ENCODE peak calls at places on chromosomes 4 and X, in seven cellular contexts. F, M, G, I, E, D and J are unnamed samples. For H3K9me3, the result is how much of the 10 kb centered on the place peaks cover.

GRCh38 chr4:95118507-95118906 is 360.8 kb downstream of the BMPR1B start:
- DNase-seq in F (no peak), M (no peak), G (no peak), I (no peak), E (no peak), D (peak), J (no peak)

GRCh38 chr4:89298788-89299152 is 8.8 kb downstream of the GPRIN3 start:
- DNase-seq in F (peak), M (no peak), G (no peak), I (no peak), E (no peak), D (no peak), J (no peak)

GRCh38 chr4:151142758-151143157 is 43.3 kb downstream of the RPS3A start:
- DNase-seq in F (no peak), M (no peak), G (no peak), I (no peak), E (no peak), D (no peak), J (no peak)

GRCh38 chrX:22313757-22314156 is 41.0 kb downstream of the CBLL2 start:
- DNase-seq in F (no peak), M (no peak), G (no peak), I (no peak), E (no peak), D (no peak), J (no peak)

GRCh38 chr4:130293692-130294091 is 1197.7 kb downstream of the C4orf33 start:
- DNase-seq in F (no peak), M (no peak), G (no peak), I (no peak), E (no peak), D (no peak), J (no peak)

GRCh38 chrX:17414839-17415238 is 39.8 kb downstream of the NHS start:
- DNase-seq in F (no peak), M (no peak), G (no peak), I (peak), E (no peak), D (peak), J (no peak)

GRCh38 chr4:5381981-5382441 is 326.3 kb downstream of the EVC2 start:
- DNase-seq in F (peak), M (no peak), G (peak), I (no peak), E (no peak), D (no peak), J (no peak)

GRCh38 chr4:150976478-150977118 is 38.5 kb downstream of the LRBA start:
- DNase-seq in F (no peak), M (peak), G (no peak), I (no peak), E (no peak), D (no peak), J (no peak)

GRCh38 chr4:77820836-77821561 is 1.8 kb upstream of the CNOT6L start:
- DNase-seq in F (peak), M (no peak), G (no peak), I (no peak), E (no peak), D (no peak), J (no peak)

GRCh38 chr4:124060261-124060918 is 652.1 kb downstream of the ANKRD50 start:
- DNase-seq in F (peak), M (no peak), G (no peak), I (peak), E (no peak), D (no peak), J (no peak)

GRCh38 chrX:16002185-16002584 is 121.2 kb upstream of the GRPR start:
- DNase-seq in F (no peak), M (no peak), G (no peak), I (no peak), E (no peak), D (no peak), J (no peak)

GRCh38 chr4:23921993-23922392 is 32.1 kb upstream of the PPARGC1A start:
- DNase-seq in F (no peak), M (no peak), G (no peak), I (no peak), E (no peak), D (no peak), J (no peak)

GRCh38 chr4:20778896-20779295 is 78.6 kb downstream of the PACRGL start:
- DNase-seq in F (no peak), M (no peak), G (no peak), I (no peak), E (no peak), D (no peak), J (no peak)

GRCh38 chrX:63050225-63050624 is 300.9 kb downstream of the SPIN4 start:
- DNase-seq in F (no peak), M (no peak), G (no peak), I (no peak), E (no peak), D (no peak), J (no peak)

GRCh38 chr4:35754047-35754446 is 490.3 kb downstream of the ARAP2 start:
- DNase-seq in F (no peak), M (no peak), G (no peak), I (no peak), E (no peak), D (no peak), J (no peak)

GRCh38 chrX:109624641-109625311 is at the start of gene KCNE5:
- DNase-seq in F (no peak), M (peak), G (no peak), I (no peak), E (peak), D (no peak), J (no peak)

GRCh38 chr4:3817561-3817960 is 51.4 kb downstream of the ADRA2C start:
- DNase-seq in F (no peak), M (no peak), G (no peak), I (no peak), E (peak), D (no peak), J (no peak)

GRCh38 chr4:114907514-114908099 is 205.8 kb downstream of the NDST4 start:
- DNase-seq in F (no peak), M (no peak), G (no peak), I (no peak), E (no peak), D (no peak), J (no peak)

GRCh38 chr4:11949355-11949754 is 520.7 kb upstream of the HS3ST1 start:
- DNase-seq in F (no peak), M (no peak), G (no peak), I (no peak), E (no peak), D (no peak), J (no peak)

GRCh38 chr4:19380600-19380999 is 871.1 kb upstream of the SLIT2 start:
- DNase-seq in F (peak), M (no peak), G (no peak), I (no peak), E (no peak), D (no peak), J (no peak)

GRCh38 chrX:49203536-49203935 is 3.5 kb upstream of the SYP start:
- DNase-seq in F (no peak), M (no peak), G (no peak), I (no peak), E (no peak), D (no peak), J (no peak)

GRCh38 chr4:189124149-189124758 is 816.4 kb upstream of the FRG1 start:
- DNase-seq in F (peak), M (peak), G (peak), I (no peak), E (no peak), D (peak), J (no peak)

GRCh38 chr4:125526420-125526819 is 211.7 kb downstream of the FAT4 start:
- DNase-seq in F (no peak), M (no peak), G (no peak), I (no peak), E (no peak), D (no peak), J (no peak)

GRCh38 chrX:147917700-147918694 is 6.3 kb downstream of the FMR1 start:
- DNase-seq in F (no peak), M (no peak), G (no peak), I (no peak), E (no peak), D (no peak), J (no peak)

GRCh38 chr4:2686379-2687265 is 69.5 kb downstream of the TNIP2 start:
- DNase-seq in F (no peak), M (no peak), G (no peak), I (no peak), E (no peak), D (no peak), J (no peak)

GRCh38 chr4:180493299-180493698 is 1749.9 kb upstream of the TENM3 start:
- DNase-seq in F (no peak), M (no peak), G (no peak), I (no peak), E (no peak), D (no peak), J (no peak)

GRCh38 chrX:40146471-40147398 is 49.0 kb upstream of the BCOR start:
- DNase-seq in F (no peak), M (no peak), G (no peak), I (no peak), E (peak), D (peak), J (peak)

GRCh38 chrX:22063284-22063683 is 31.2 kb downstream of the PHEX start:
- DNase-seq in F (no peak), M (peak), G (no peak), I (no peak), E (no peak), D (no peak), J (no peak)

GRCh38 chr4:78784255-78784654 is 8.1 kb downstream of the BMP2K start:
- DNase-seq in F (peak), M (no peak), G (peak), I (no peak), E (no peak), D (no peak), J (no peak)

GRCh38 chrX:129738466-129739308 is at the start of gene XPNPEP2:
- DNase-seq in F (peak), M (no peak), G (no peak), I (peak), E (no peak), D (peak), J (no peak)

GRCh38 chrX:117517994-117518393 is 598.6 kb downstream of the KLHL13 start:
- DNase-seq in F (no peak), M (no peak), G (no peak), I (no peak), E (no peak), D (no peak), J (no peak)

GRCh38 chr4:15255537-15255936 is 172.3 kb upstream of the C1QTNF7 start:
- DNase-seq in F (no peak), M (no peak), G (no peak), I (no peak), E (no peak), D (no peak), J (no peak)

GRCh38 chrX:53048169-53049126 is at the start of gene GPR173:
- DNase-seq in F (peak), M (peak), G (peak), I (no peak), E (no peak), D (peak), J (no peak)

GRCh38 chr4:143025111-143025704 is 159.5 kb upstream of the USP38 start:
- DNase-seq in F (peak), M (no peak), G (no peak), I (no peak), E (no peak), D (peak), J (no peak)

GRCh38 chr4:46656071-46656470 is 253.0 kb downstream of the COX7B2 start:
- DNase-seq in F (no peak), M (no peak), G (no peak), I (no peak), E (no peak), D (no peak), J (no peak)

GRCh38 chr4:25857403-25857802 is 5.4 kb downstream of the SEL1L3 start:
- DNase-seq in F (no peak), M (no peak), G (no peak), I (no peak), E (no peak), D (no peak), J (no peak)

GRCh38 chr4:147480891-147481576 is at the start of gene EDNRA:
- DNase-seq in F (peak), M (peak), G (no peak), I (no peak), E (no peak), D (peak), J (no peak)

GRCh38 chrX:43718956-43719355 is 62.9 kb downstream of the MAOA start:
- DNase-seq in F (no peak), M (no peak), G (no peak), I (no peak), E (no peak), D (no peak), J (no peak)

GRCh38 chr4:56976878-56977320 is 507 bp downstream of the NOA1 start:
- DNase-seq in F (no peak), M (peak), G (no peak), I (peak), E (peak), D (peak), J (peak)

GRCh38 chrX:57951666-57952319 is 41.5 kb upstream of the ZXDA start:
- DNase-seq in F (no peak), M (no peak), G (no peak), I (peak), E (no peak), D (no peak), J (no peak)

DNA sequence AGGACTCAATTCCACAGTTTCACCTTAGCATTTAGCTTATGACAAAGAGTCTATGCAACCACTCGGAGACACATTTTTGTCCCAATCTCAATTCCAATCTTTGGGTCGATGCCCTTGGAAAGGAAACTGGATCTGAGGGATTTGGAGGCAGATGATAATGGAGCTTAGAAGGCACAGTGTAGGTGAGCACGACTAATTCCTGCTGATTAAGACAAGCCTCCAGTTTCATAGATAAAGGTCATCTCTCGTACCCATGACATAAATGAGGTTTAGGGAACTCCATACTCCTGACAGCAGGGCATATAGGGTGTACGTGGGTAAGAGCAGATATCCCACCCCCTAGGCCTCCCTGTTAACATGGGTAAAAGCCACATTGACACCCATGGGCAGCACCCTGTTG is 24.4 kb upstream of the ZNF718 start:
- DNase-seq in F (no peak), M (no peak), G (no peak), I (no peak), E (no peak), D (no peak), J (no peak)
- H3K9me3 ChIP-seq in F (under half), M (half or more), G (under half), I (half or more), E (under half), D (under half), J (under half)

DNA sequence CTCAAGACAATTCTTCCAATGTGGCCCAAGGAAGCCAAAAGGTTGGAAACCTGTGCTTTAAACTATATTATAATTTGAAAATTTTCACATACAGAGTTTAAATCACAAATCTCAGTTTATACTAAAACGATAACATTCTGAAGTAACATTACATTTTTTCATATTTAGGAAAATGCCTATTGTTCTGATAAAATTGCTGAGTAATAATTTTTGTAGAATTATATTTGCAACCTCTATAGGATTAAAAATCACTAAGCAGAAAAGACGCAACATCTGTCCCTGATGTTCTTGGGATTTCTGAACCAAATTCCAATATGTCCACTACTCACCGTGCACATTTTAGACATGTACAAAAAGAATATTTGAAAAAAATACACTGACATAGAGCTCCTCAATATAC is 10.5 kb downstream of the ZNF732 start:
- DNase-seq in F (no peak), M (no peak), G (no peak), I (no peak), E (no peak), D (no peak), J (no peak)
- H3K9me3 ChIP-seq in F (under half), M (under half), G (under half), I (under half), E (under half), D (under half), J (under half)

GRCh38 chr4:48461000-48461399 is 22.1 kb upstream of the SLC10A4 start:
- DNase-seq in F (no peak), M (no peak), G (no peak), I (no peak), E (no peak), D (no peak), J (peak)
- H3K9me3 ChIP-seq in F (under half), M (under half), G (under half), I (under half), E (under half), D (under half), J (under half)

GRCh38 chr4:185552254-185552653 is 16.9 kb upstream of the PDLIM3 start:
- DNase-seq in F (no peak), M (no peak), G (no peak), I (no peak), E (no peak), D (no peak), J (no peak)
- H3K9me3 ChIP-seq in F (under half), M (under half), G (under half), I (under half), E (under half), D (under half), J (under half)

DNA sequence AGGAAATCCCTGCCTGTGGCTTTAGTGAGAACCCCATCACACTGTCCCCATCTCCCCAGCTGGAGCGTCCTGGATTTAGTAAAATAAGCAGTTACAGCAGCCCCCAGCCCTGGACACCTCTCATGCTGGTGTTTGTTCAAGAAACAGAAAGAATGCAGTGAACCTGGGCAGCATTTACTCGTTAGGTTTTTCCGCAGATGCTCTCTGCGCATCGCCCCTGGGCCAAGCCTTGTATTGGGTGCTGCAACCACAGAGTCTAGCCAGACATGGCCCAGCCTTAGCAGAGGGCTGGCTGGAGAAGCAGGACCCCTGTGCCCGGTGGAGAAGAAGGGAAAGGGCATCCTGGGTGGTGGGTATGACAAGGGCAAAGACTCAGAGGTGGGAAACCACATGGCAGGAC is 136.3 kb upstream of the PSAPL1 start:
- DNase-seq in F (no peak), M (no peak), G (no peak), I (no peak), E (no peak), D (no peak), J (no peak)
- H3K9me3 ChIP-seq in F (under half), M (under half), G (under half), I (under half), E (under half), D (under half), J (under half)

GRCh38 chrX:120365320-120365719 is 3.4 kb downstream of the ATP1B4 start:
- DNase-seq in F (peak), M (peak), G (no peak), I (no peak), E (peak), D (peak), J (peak)
- H3K9me3 ChIP-seq in F (under half), M (under half), G (under half), I (under half), E (under half), D (under half), J (under half)

DNA sequence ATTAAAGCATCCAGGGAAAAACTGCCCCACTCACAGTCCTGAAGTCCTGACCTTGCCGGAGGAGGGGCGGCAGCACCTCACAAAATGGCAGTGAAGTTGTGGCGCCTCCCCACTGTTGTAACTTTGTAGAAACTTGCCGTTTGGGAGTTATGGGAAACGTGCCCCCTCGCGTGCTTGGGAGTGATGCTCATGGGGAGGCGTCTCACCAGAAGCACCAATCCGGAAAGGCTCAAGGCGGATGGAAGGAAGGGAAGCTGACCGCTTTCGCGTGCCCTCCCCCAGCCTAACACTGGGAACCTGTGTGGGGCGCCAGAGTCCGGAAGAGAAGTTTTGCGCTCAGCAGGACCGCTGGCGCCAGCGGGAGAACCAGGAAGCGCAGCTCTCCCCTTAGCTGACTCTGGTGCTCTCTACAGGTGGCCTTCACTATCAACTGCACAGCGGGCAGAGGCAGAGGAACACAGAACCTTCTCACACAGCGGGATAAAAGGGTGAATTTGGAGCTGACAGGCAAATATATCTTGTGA is at the start of the genes CT45A10 and SAGE1:
- DNase-seq in F (no peak), M (no peak), G (no peak), I (no peak), E (peak), D (no peak), J (no peak)
- H3K9me3 ChIP-seq in F (under half), M (under half), G (under half), I (under half), E (under half), D (under half), J (under half)

GRCh38 chr4:45030059-45030458 is 303.7 kb upstream of the GNPDA2 start:
- DNase-seq in F (no peak), M (no peak), G (no peak), I (no peak), E (no peak), D (no peak), J (no peak)
- H3K9me3 ChIP-seq in F (under half), M (under half), G (under half), I (under half), E (under half), D (under half), J (under half)